ENCODE peak calls at places on chromosomes 2 and 18, in ten cellular contexts. N, U, Q, P, Y, W, H, O, F and M are unnamed samples.

GRCh38 chr18:55634545-55634944 is 46.6 kb upstream of the TCF4 start:
- DNase-seq in N (peak; percentile 32), U (no peak), Q (no peak), P (peak; percentile 89), Y (peak; percentile 78), W (peak; percentile 64), H (no peak), O (no peak), F (no peak), M (peak; percentile 69)

GRCh38 chr2:74549685-74549971 is 4.1 kb downstream of the LOXL3 start:
- DNase-seq in N (no peak), U (no peak), Q (no peak), P (no peak), Y (no peak), W (no peak), H (no peak), O (no peak), F (no peak), M (no peak)

GRCh38 chr18:37578886-37579513 is 13.4 kb upstream of the CELF4 start:
- DNase-seq in N (no peak), U (no peak), Q (no peak), P (peak; percentile 25), Y (peak; percentile 46), W (peak; percentile 4), H (peak; percentile 27), O (peak; percentile 51), F (no peak), M (no peak)

GRCh38 chr2:181787310-181788048 is 104.1 kb upstream of the ITPRID2 start:
- DNase-seq in N (no peak), U (no peak), Q (no peak), P (no peak), Y (no peak), W (no peak), H (no peak), O (no peak), F (no peak), M (no peak)

GRCh38 chr2:142741764-142742269 is 135.6 kb upstream of the KYNU start:
- DNase-seq in N (no peak), U (no peak), Q (no peak), P (peak; percentile 2), Y (no peak), W (no peak), H (no peak), O (no peak), F (no peak), M (no peak)

GRCh38 chr2:120488531-120488930 is 142.6 kb downstream of the INHBB start:
- DNase-seq in N (no peak), U (no peak), Q (no peak), P (no peak), Y (no peak), W (no peak), H (no peak), O (no peak), F (no peak), M (no peak)

GRCh38 chr18:9025104-9025838 is 77.2 kb upstream of the NDUFV2 start:
- DNase-seq in N (peak; percentile 33), U (no peak), Q (no peak), P (peak; percentile 80), Y (no peak), W (peak; percentile 45), H (peak; percentile 58), O (peak; percentile 89), F (no peak), M (no peak)

GRCh38 chr2:213261715-213262114 is 22.5 kb upstream of the SPAG16 start:
- DNase-seq in N (no peak), U (no peak), Q (no peak), P (peak; percentile 26), Y (no peak), W (no peak), H (no peak), O (no peak), F (no peak), M (no peak)

GRCh38 chr2:177767768-177768167 is 304.8 kb downstream of the PDE11A start:
- DNase-seq in N (no peak), U (no peak), Q (no peak), P (no peak), Y (no peak), W (no peak), H (no peak), O (no peak), F (no peak), M (no peak)

GRCh38 chr18:49476664-49477411 is 10.2 kb downstream of the C18orf32 start:
- DNase-seq in N (peak; percentile 34), U (no peak), Q (no peak), P (peak; percentile 86), Y (peak; percentile 92), W (peak; percentile 86), H (peak; percentile 17), O (no peak), F (no peak), M (peak; percentile 14)

GRCh38 chr2:231382116-231382515 is 13.4 kb upstream of the B3GNT7 start:
- DNase-seq in N (no peak), U (no peak), Q (no peak), P (no peak), Y (no peak), W (no peak), H (no peak), O (no peak), F (no peak), M (no peak)

GRCh38 chr2:104889261-104890091 is 35.6 kb downstream of the POU3F3 start:
- DNase-seq in N (no peak), U (no peak), Q (no peak), P (no peak), Y (no peak), W (no peak), H (no peak), O (no peak), F (peak; percentile 82), M (no peak)

GRCh38 chr2:100013892-100014677 is 128.3 kb downstream of the AFF3 start:
- DNase-seq in N (peak; percentile 95), U (peak; percentile 83), Q (peak; percentile 81), P (peak; percentile 92), Y (peak; percentile 96), W (peak; percentile 97), H (peak; percentile 16), O (peak; percentile 81), F (no peak), M (peak; percentile 96)

GRCh38 chr2:234463626-234464290 is 33.1 kb downstream of the ARL4C start:
- DNase-seq in N (peak; percentile 68), U (no peak), Q (no peak), P (no peak), Y (no peak), W (no peak), H (peak; percentile 79), O (no peak), F (peak; percentile 29), M (no peak)

GRCh38 chr2:136132840-136133570 is 15.1 kb upstream of the CXCR4 start:
- DNase-seq in N (no peak), U (no peak), Q (no peak), P (no peak), Y (no peak), W (no peak), H (no peak), O (no peak), F (no peak), M (no peak)

GRCh38 chr18:3771121-3771971 is 321.4 kb downstream of the TGIF1 start:
- DNase-seq in N (peak; percentile 88), U (peak; percentile 77), Q (peak; percentile 82), P (peak; percentile 97), Y (peak; percentile 95), W (peak; percentile 92), H (peak; percentile 73), O (peak; percentile 41), F (peak; percentile 85), M (peak; percentile 78)

GRCh38 chr18:3773303-3773702 is 323.3 kb downstream of the TGIF1 start:
- DNase-seq in N (no peak), U (no peak), Q (no peak), P (peak; percentile 77), Y (peak; percentile 5), W (no peak), H (no peak), O (no peak), F (no peak), M (no peak)

GRCh38 chr18:3777719-3778118 is 327.7 kb downstream of the TGIF1 start:
- DNase-seq in N (no peak), U (no peak), Q (no peak), P (no peak), Y (no peak), W (no peak), H (no peak), O (no peak), F (no peak), M (no peak)

GRCh38 chr18:3775996-3776395 is 326.0 kb downstream of the TGIF1 start:
- DNase-seq in N (no peak), U (no peak), Q (no peak), P (no peak), Y (no peak), W (no peak), H (no peak), O (no peak), F (no peak), M (no peak)
- H3K4me3 ChIP-seq in N (no peak overlapping the region), U (no peak overlapping the region), Q (no peak overlapping the region), P (no peak overlapping the region), Y (no peak overlapping the region), W (no peak overlapping the region), H (no peak overlapping the region), O (no peak overlapping the region), F (no peak overlapping the region), M (no peak overlapping the region)

DNA sequence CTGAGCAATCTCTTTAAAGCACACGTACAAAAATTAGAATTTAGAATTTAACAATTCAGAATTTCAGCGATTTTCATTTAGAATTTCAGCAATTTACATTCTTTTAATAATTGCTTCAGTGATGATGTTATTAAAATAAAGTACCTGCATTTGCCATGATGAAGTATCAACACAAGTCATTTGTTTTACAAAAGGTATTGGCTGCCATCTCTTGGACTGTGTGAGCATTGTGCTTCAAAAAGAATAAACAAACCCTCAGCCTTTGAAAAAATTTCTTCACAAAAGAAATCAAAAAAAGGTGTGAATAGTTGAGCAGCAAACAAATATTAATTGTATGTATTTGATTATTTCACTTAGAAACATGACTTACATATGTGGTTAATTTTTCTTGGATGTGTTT is 27.1 kb upstream of the ZC3H15 start:
- DNase-seq in N (no peak), U (no peak), Q (no peak), P (peak; percentile 49), Y (peak; percentile 55), W (peak; percentile 10), H (no peak), O (peak; percentile 15), F (no peak), M (no peak)
- TF ChIP-seq CTCF in N (peak; percentile 32), U (no peak), Q (peak; percentile 34), P (peak; percentile 32), Y (peak; percentile 40), W (peak; percentile 31), H (peak; percentile 57), O (peak; percentile 12), F (no peak), M (no peak)

DNA sequence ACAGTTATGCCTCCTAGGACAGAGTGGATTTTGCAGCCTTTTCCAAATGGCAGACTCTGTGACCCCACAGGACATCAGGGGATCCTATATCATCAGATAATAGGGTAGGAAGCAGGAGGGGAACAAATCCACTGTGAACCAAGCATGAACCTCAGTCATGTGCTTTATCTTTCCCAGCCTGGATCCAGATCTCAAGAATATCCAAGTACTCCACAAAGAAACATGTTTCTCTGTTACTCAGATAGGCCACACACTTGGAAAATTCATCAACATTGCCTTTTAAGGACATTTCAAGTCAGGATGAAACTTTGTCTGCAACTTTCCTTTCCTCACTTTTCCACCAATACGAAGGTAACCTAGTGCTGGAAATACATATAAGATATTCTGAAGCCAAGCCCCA is 85.8 kb downstream of the RDH14 start:
- DNase-seq in N (no peak), U (no peak), Q (no peak), P (peak; percentile 44), Y (no peak), W (no peak), H (no peak), O (no peak), F (no peak), M (no peak)
- H3K4me3 ChIP-seq in N (no peak overlapping the region), U (no peak overlapping the region), Q (no peak overlapping the region), P (no peak overlapping the region), Y (no peak overlapping the region), W (no peak overlapping the region), H (no peak overlapping the region), O (no peak overlapping the region), F (no peak overlapping the region), M (no peak overlapping the region)

GRCh38 chr2:108184421-108184820 is 55.3 kb upstream of the SULT1C3 start:
- DNase-seq in N (no peak), U (no peak), Q (no peak), P (peak; percentile 39), Y (peak; percentile 70), W (peak; percentile 12), H (no peak), O (peak; percentile 4), F (no peak), M (no peak)
- TF ChIP-seq CTCF in N (peak; percentile 47), U (no peak), Q (peak; percentile 30), P (peak; percentile 44), Y (peak; percentile 75), W (peak; percentile 52), H (peak; percentile 33), O (peak; percentile 46), F (peak; percentile 17), M (peak; percentile 38)